ENCODE peak calls at places on chromosomes 4 and X, in six cellular contexts. G, Z, Y, X, U and F are unnamed samples.

GRCh38 chrX:74550295-74550802 is 64.1 kb downstream of the RLIM start:
- DNase-seq in Y (peak), X (peak), Z (peak), G (no peak), U (peak), F (peak)

GRCh38 chrX:118976599-118977340 is 2.4 kb downstream of the LONRF3 start:
- DNase-seq in Z (no peak), U (peak), X (peak), Y (peak), G (no peak), F (peak)

GRCh38 chr4:139540637-139541036 is 15.4 kb downstream of the SETD7 start:
- DNase-seq in Y (no peak), Z (no peak), U (no peak), X (no peak), G (no peak), F (no peak)

GRCh38 chr4:168884251-168885124 is 125.6 kb downstream of the CBR4 start:
- DNase-seq in X (no peak), Y (no peak), G (no peak), U (no peak), Z (no peak), F (no peak)

GRCh38 chr4:57074753-57075152 is 35.4 kb downstream of the IGFBP7 start:
- DNase-seq in U (no peak), G (no peak), Z (no peak), X (no peak), Y (no peak), F (no peak)

GRCh38 chr4:4990329-4990728 is 28.9 kb downstream of the CYTL1 start:
- DNase-seq in U (no peak), Y (no peak), G (no peak), Z (no peak), X (peak), F (no peak)

GRCh38 chr4:27278615-27279014 is 418.0 kb downstream of the STIM2 start:
- DNase-seq in G (no peak), U (peak), Y (no peak), X (no peak), Z (no peak), F (no peak)

GRCh38 chr4:155571184-155571944 is 95.3 kb upstream of the GUCY1A1 start:
- DNase-seq in Y (no peak), Z (peak), G (no peak), X (no peak), U (no peak), F (no peak)

GRCh38 chr4:32778938-32779337 is 2058.8 kb downstream of the PCDH7 start:
- DNase-seq in G (no peak), Z (no peak), U (no peak), Y (no peak), X (no peak), F (no peak)

GRCh38 chrX:40647307-40648197 is at the start of gene CXorf38:
- DNase-seq in X (peak), Z (peak), U (peak), G (peak), Y (peak), F (peak)

GRCh38 chrX:40646489-40647306 is 663 bp downstream of the CXorf38 start:
- DNase-seq in U (peak), Z (peak), G (no peak), Y (peak), X (peak), F (no peak)

GRCh38 chrX:40644175-40644574 is 3.2 kb downstream of the CXorf38 start:
- DNase-seq in X (no peak), Y (no peak), Z (peak), G (no peak), U (peak), F (no peak)

GRCh38 chrX:40644821-40645358 is 2.5 kb downstream of the CXorf38 start:
- DNase-seq in Y (peak), X (peak), U (peak), G (no peak), Z (peak), F (peak)
- TF ChIP-seq POLR2A in Y (no peak), X (no peak), U (no peak), G (peak), Z (no peak), F (peak)

GRCh38 chrX:41045960-41046567 is 39.2 kb upstream of the USP9X start:
- DNase-seq in Y (no peak), Z (peak), G (no peak), X (peak), U (no peak), F (no peak)

GRCh38 chrX:41051303-41051702 is 33.9 kb upstream of the USP9X start:
- DNase-seq in G (no peak), U (no peak), Y (no peak), X (no peak), Z (no peak), F (no peak)

GRCh38 chrX:41043950-41044349 is 41.3 kb upstream of the USP9X start:
- DNase-seq in Y (no peak), U (no peak), G (no peak), X (no peak), Z (peak), F (no peak)

GRCh38 chrX:41050359-41050758 is 34.9 kb upstream of the USP9X start:
- DNase-seq in U (no peak), X (no peak), Z (no peak), G (no peak), Y (no peak), F (no peak)

DNA sequence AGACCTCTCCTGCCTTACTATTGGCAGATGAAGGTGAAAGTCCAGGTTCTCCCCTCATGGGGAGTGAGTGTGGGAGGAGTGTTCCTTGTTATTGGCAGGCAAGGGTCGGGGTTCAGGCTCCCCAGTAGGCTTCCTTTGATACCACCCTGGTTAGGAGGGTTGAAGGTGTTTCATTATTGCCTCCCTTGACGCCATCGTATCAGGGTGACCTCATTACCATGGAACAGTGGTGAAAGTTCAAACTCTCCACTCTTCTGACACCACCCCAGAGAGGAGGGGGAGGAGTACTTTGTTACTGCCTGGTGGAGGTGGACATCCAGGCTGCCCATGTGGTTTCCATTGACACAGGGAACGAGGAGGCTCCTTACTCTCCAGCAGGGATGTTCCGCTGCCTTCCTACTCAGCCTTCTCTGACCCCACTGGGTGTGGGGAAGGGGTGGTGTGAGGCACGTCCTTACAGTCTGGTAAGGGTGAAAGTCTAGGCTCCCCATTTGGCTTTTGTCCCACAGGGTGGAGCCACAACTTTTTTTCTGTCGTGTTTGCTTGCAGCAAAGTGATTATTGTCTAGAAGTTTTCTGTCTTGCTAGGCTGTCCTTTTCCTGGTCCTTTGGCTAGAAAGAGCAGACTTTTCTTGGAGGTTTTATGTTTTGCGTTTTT is 37.2 kb upstream of the USP9X start:
- DNase-seq in Y (no peak), U (no peak), G (no peak), X (no peak), Z (no peak), F (no peak)
- TF ChIP-seq POLR2A in Y (no peak), U (no peak), G (no peak), X (no peak), Z (no peak), F (no peak)

GRCh38 chr4:107989537-107990386 is at the start of gene HADH:
- DNase-seq in G (peak), X (peak), Z (peak), Y (peak), U (peak), F (peak)
- TF ChIP-seq POLR2A in G (peak), X (peak), Z (peak), Y (peak), U (peak), F (peak)

GRCh38 chr4:98466868-98467599 is 191.4 kb downstream of the TSPAN5 start:
- DNase-seq in U (no peak), Z (no peak), G (no peak), Y (no peak), X (no peak), F (no peak)

GRCh38 chr4:98469776-98470175 is 188.6 kb downstream of the TSPAN5 start:
- DNase-seq in Z (no peak), U (no peak), Y (no peak), X (no peak), G (no peak), F (no peak)

GRCh38 chr4:98468744-98469143 is 189.7 kb downstream of the TSPAN5 start:
- DNase-seq in Z (peak), G (no peak), U (no peak), Y (no peak), X (peak), F (no peak)

GRCh38 chr4:98470366-98470765 is 188.0 kb downstream of the TSPAN5 start:
- DNase-seq in Z (no peak), U (no peak), G (no peak), Y (no peak), X (no peak), F (no peak)

GRCh38 chr4:98467627-98468072 is 190.8 kb downstream of the TSPAN5 start:
- DNase-seq in G (no peak), Y (peak), Z (peak), U (peak), X (peak), F (no peak)
- TF ChIP-seq POLR2A in G (no peak), Y (no peak), Z (no peak), U (no peak), X (no peak), F (no peak)

GRCh38 chr4:76993787-76994641 is 44.5 kb downstream of the SEPTIN11 start:
- DNase-seq in X (no peak), U (no peak), Y (no peak), Z (no peak), G (peak), F (no peak)
- TF ChIP-seq POLR2A in X (no peak), U (no peak), Y (no peak), Z (no peak), G (no peak), F (no peak)